ENCODE peak calls at places on chromosomes 3 and 15, in four cellular contexts. One of them, this sample, is unnamed.

GRCh38 chr15:48336940-48337339 is 5.7 kb downstream of the DUT start:
- DNase-seq in GM03348: peak; percentile 19
- DNase-seq in anterior cingulate cortex: no peak
- DNase-seq in tibial artery: no peak
- DNase-seq in this sample: peak; percentile 18

GRCh38 chr15:43930079-43930478 is 103.3 kb downstream of the WDR76 start:
- DNase-seq in GM03348: peak; percentile 32
- DNase-seq in anterior cingulate cortex: no peak
- DNase-seq in tibial artery: no peak
- DNase-seq in this sample: peak; percentile 50

GRCh38 chr15:54482251-54482650 is 504.0 kb downstream of the UNC13C start:
- DNase-seq in GM03348: no peak
- DNase-seq in anterior cingulate cortex: no peak
- DNase-seq in tibial artery: no peak
- DNase-seq in this sample: no peak

GRCh38 chr3:114231616-114232015 is 5.8 kb downstream of the ZNF80 start:
- DNase-seq in GM03348: no peak
- DNase-seq in anterior cingulate cortex: no peak
- DNase-seq in tibial artery: no peak
- DNase-seq in this sample: no peak

GRCh38 chr3:18735013-18735412 is 309.9 kb upstream of the SATB1 start:
- DNase-seq in GM03348: no peak
- DNase-seq in anterior cingulate cortex: no peak
- DNase-seq in tibial artery: no peak
- DNase-seq in this sample: no peak

GRCh38 chr3:12288466-12289129 is at the start of gene PPARG:
- DNase-seq in GM03348: peak; percentile 52
- DNase-seq in anterior cingulate cortex: no peak
- DNase-seq in tibial artery: no peak
- DNase-seq in this sample: peak; percentile 22

GRCh38 chr3:189339996-189340395 is 168.2 kb downstream of the TPRG1 start:
- DNase-seq in GM03348: no peak
- DNase-seq in anterior cingulate cortex: no peak
- DNase-seq in tibial artery: no peak
- DNase-seq in this sample: no peak

GRCh38 chr3:168545591-168545990 is 449.9 kb upstream of the GOLIM4 start:
- DNase-seq in GM03348: no peak
- DNase-seq in anterior cingulate cortex: no peak
- DNase-seq in tibial artery: no peak
- DNase-seq in this sample: no peak

GRCh38 chr3:73625124-73625665 is 454 bp upstream of the PDZRN3 start:
- DNase-seq in GM03348: peak; percentile 65
- DNase-seq in anterior cingulate cortex: no peak
- DNase-seq in tibial artery: no peak
- DNase-seq in this sample: peak; percentile 67

GRCh38 chr15:68553994-68554715 is 24.6 kb upstream of the CORO2B start:
- DNase-seq in GM03348: peak; percentile 73
- DNase-seq in anterior cingulate cortex: peak; percentile 11
- DNase-seq in tibial artery: peak; percentile 69
- DNase-seq in this sample: peak; percentile 66

GRCh38 chr3:188947401-188947982 is 224.3 kb upstream of the TPRG1 start:
- DNase-seq in GM03348: peak; percentile 80
- DNase-seq in anterior cingulate cortex: peak; percentile 88
- DNase-seq in tibial artery: peak; percentile 80
- DNase-seq in this sample: peak; percentile 80

GRCh38 chr15:52162876-52163275 is 28.3 kb downstream of the GNB5 start:
- DNase-seq in GM03348: no peak
- DNase-seq in anterior cingulate cortex: no peak
- DNase-seq in tibial artery: no peak
- DNase-seq in this sample: no peak

GRCh38 chr15:96334705-96335428 is 4.4 kb downstream of the NR2F2 start:
- DNase-seq in GM03348: no peak
- DNase-seq in anterior cingulate cortex: no peak
- DNase-seq in tibial artery: no peak
- DNase-seq in this sample: no peak

GRCh38 chr3:194750409-194750808 is 64.7 kb downstream of the FAM43A start:
- DNase-seq in GM03348: no peak
- DNase-seq in anterior cingulate cortex: no peak
- DNase-seq in tibial artery: no peak
- DNase-seq in this sample: no peak

This sample was measured in AG20443.